ENCODE peak calls at places on chromosomes 16 and 17, in five cellular contexts. D is suprapubic skin; P is right atrium auricular region; V is CD8-positive, alpha-beta memory T cell; S is cardiac muscle cell. H is an unnamed sample. For H3K9me3 and H3K27me3, the result is how much of the 10 kb centered on the place peaks cover.

GRCh38 chr16:12199524-12199923 is 223.0 kb downstream of the SNX29 start:
- DNase-seq in D (no peak), P (no peak), V (no peak), S (peak), H (no peak)

GRCh38 chr16:52742052-52742451 is 195.1 kb upstream of the TOX3 start:
- DNase-seq in D (no peak), P (no peak), V (no peak), S (no peak), H (no peak)

GRCh38 chr17:4518901-4519300 is 20.2 kb downstream of the SPNS2 start:
- DNase-seq in D (no peak), P (no peak), V (no peak), S (no peak), H (no peak)

GRCh38 chr17:58520843-58521430 is 6.5 kb upstream of the MTMR4 start:
- DNase-seq in D (no peak), P (no peak), V (no peak), S (peak), H (no peak)

GRCh38 chr17:41500131-41500911 is 5.1 kb downstream of the KRT13 start:
- DNase-seq in D (no peak), P (no peak), V (no peak), S (no peak), H (no peak)

GRCh38 chr17:34009946-34010345 is 245.1 kb upstream of the CCL2 start:
- DNase-seq in D (no peak), P (no peak), V (no peak), S (no peak), H (no peak)

GRCh38 chr16:22262460-22262859 is 34.7 kb upstream of the POLR3E start:
- DNase-seq in D (no peak), P (no peak), V (no peak), S (no peak), H (no peak)

GRCh38 chr17:14157822-14158221 is 78.8 kb downstream of the CDRT15 start:
- DNase-seq in D (no peak), P (no peak), V (no peak), S (no peak), H (no peak)

GRCh38 chr17:57720636-57721035 is 24.5 kb downstream of the CCDC182 start:
- DNase-seq in D (no peak), P (no peak), V (no peak), S (no peak), H (no peak)

DNA sequence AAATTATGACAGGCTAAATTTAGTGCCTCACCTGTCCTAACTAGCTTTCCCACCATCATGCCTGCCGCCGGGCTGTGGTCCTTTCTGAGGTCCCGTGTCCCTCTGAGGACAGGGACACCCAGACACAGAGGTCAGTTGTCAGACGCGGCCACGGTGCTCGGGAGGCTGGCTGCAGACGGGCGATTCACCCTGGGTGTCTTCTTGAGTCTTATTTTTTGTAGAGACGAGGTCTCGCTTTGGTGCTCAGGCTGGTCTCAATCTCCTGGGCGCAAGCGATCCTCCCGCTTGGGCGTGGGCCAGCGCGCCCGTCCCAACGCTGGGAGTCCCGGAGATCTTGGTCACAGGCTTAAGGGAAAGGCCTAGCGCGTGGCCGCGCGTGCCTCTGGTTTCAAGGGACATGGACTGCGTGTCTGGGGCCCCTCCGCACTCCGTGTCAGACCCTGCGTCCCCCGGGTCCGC is 797 bp upstream of the RAB11FIP3 start:
- DNase-seq in D (no peak), P (peak), V (no peak), S (no peak), H (no peak)
- H3K27ac ChIP-seq in D (peak), P (peak), V (peak), S (peak), H (peak)

GRCh38 chr17:19800571-19800970 is 52.5 kb upstream of the ALDH3A1 start:
- DNase-seq in D (no peak), P (no peak), V (no peak), S (no peak), H (no peak)
- H3K9me3 ChIP-seq in D (under half), P (under half), V (under half), S (under half), H (under half)

GRCh38 chr17:74359916-74360315 is 1.8 kb downstream of the BTBD17 start:
- DNase-seq in D (no peak), P (no peak), V (no peak), S (no peak), H (no peak)
- H3K27me3 ChIP-seq in D (half or more), P (under half), V (under half), S (under half), H (half or more)

DNA sequence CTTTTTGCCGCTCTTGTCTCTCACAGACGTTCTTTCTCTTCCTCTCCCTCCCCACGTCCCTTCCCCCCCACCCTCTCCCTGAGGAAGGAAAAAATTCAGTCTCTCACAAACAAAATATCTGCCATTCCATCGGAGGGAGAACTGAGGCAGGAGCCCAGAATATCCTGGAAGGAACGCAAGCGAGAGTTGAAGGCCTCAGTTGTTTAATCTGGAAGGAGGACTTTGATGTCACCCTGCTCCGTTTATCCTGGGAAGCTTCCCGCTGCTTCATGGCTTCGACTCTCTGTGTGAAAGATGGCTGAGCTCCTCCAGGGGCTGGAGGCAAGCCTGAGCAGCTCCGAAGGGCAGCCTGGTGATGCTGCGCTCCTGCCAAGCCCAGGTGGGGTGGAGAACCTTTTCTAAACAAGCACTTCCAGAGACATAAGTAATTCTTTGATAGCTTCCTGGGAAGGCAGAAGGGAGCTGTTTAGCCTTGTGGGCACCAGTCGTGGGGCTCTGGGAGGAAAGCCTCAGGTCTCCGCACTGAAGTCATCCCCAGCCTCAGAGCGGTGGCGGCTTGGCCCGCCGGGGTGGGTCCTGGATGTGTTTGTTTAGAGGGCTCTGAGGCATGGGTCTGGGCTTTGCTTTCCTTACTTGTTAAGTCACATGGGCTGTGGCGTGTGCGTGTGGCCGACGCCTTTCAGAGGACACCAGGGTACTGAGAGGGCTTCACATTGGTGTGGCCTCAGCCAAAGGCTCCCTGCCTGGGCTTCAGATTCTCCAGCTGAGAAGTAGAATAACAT is 7.9 kb downstream of the NKD1 start:
- DNase-seq in D (no peak), P (no peak), V (no peak), S (no peak), H (no peak)
- H3K27ac ChIP-seq in D (peak), P (no peak), V (no peak), S (no peak), H (no peak)

DNA sequence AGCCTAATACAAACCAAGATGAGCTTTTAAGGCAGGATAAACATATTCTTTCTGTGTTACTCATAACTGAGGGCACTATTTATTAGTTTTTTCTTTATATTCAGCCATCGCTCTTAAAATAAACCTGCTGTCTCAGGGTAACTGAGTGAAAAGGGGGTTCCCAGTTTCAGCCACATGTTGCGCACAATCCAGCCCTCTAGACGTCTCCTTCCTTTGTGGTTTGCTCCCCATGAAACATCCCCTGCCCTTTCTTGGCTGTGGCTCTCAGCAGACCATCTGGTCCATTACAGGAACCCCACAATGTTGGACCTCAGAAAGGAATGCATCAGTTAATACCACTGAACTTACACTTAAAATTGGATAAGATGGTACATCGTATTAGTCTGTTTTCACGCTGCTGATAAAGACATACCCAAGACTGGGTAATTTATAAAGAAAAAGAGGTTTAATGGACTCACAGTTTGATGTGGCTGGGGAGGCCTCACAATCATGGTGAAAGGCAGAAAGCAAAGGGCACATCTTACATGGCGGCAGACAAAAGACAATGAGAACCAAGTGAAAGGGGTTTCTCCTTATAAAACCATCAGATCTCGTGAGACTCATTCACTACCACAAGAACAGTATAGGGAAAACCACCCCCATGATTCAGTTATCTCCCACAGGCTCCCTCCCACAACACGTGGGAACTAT is 12.6 kb upstream of the IL21R start:
- DNase-seq in D (no peak), P (peak), V (no peak), S (no peak), H (no peak)
- H3K9me3 ChIP-seq in D (under half), P (under half), V (under half), S (under half), H (under half)

GRCh38 chr17:79794659-79795511 is 2.0 kb downstream of the CBX8 start:
- DNase-seq in D (no peak), P (no peak), V (no peak), S (no peak), H (no peak)
- H3K27me3 ChIP-seq in D (half or more), P (under half), V (under half), S (half or more), H (under half)

GRCh38 chr17:17783121-17783824 is 53.5 kb downstream of the SREBF1 start:
- DNase-seq in D (no peak), P (no peak), V (peak), S (peak), H (peak)
- H3K27ac ChIP-seq in D (peak), P (peak), V (no peak), S (peak), H (peak)

H was measured in CD4-positive, alpha-beta T cell.